ENCODE peak calls at places on chromosomes 12 and 14, in eight cellular contexts. V is suprapubic skin, I is AG10803, Y is right cardiac atrium, G is hepatocyte, Z is trophoblast cell, X is astrocyte, P is lower lobe of right lung. B is an unnamed sample.

GRCh38 chr12:114694436-114695304 is 10.7 kb upstream of the TBX3 start:
- DNase-seq in V (no peak), Z (no peak), G (no peak), Y (no peak), I (no peak), X (no peak), P (no peak), B (no peak)

GRCh38 chr12:112978163-112979081 is at the start of gene OAS2:
- DNase-seq in I (peak; percentile 84), V (no peak), Y (peak; percentile 83), X (no peak), G (no peak), Z (peak; percentile 53), P (peak; percentile 76), B (no peak)

GRCh38 chr14:62077676-62078261 is 315.5 kb downstream of the SNAPC1 start:
- DNase-seq in X (no peak), Y (no peak), Z (no peak), I (no peak), V (no peak), P (no peak), G (no peak), B (no peak)

GRCh38 chr14:104977681-104978647 is at the start of gene AHNAK2:
- DNase-seq in I (peak; percentile 68), G (peak; percentile 94), Z (peak; percentile 88), X (peak; percentile 52), Y (peak; percentile 94), P (peak; percentile 85), V (peak; percentile 79), B (peak; percentile 36)

GRCh38 chr12:78118036-78118435 is 287.3 kb downstream of the NAV3 start:
- DNase-seq in Z (no peak), X (no peak), G (no peak), P (no peak), Y (no peak), I (peak; percentile 21), V (no peak), B (no peak)

GRCh38 chr14:73125169-73125588 is 11.1 kb upstream of the PSEN1 start:
- DNase-seq in X (no peak), V (no peak), P (no peak), G (no peak), Y (no peak), Z (no peak), I (no peak), B (no peak)

GRCh38 chr12:54140958-54141388 is 47.8 kb downstream of the SMUG1 start:
- DNase-seq in G (peak; percentile 54), Z (peak; percentile 65), Y (peak; percentile 63), V (no peak), I (peak; percentile 84), X (no peak), P (no peak), B (no peak)

GRCh38 chr14:38257500-38257899 is 1.6 kb upstream of the CLEC14A start:
- DNase-seq in P (no peak), G (no peak), V (no peak), X (no peak), I (no peak), Y (no peak), Z (peak; percentile 1), B (no peak)

GRCh38 chr14:74551903-74552371 is 58.4 kb downstream of the ISCA2 start:
- DNase-seq in P (no peak), G (no peak), Z (no peak), Y (peak; percentile 91), I (peak; percentile 41), V (no peak), X (no peak), B (no peak)

GRCh38 chr12:119942386-119942785 is 46.6 kb upstream of the BICDL1 start:
- DNase-seq in Z (no peak), P (no peak), I (no peak), Y (no peak), G (no peak), X (no peak), V (no peak), B (no peak)

GRCh38 chr12:42507589-42507988 is 82.0 kb downstream of the PRICKLE1 start:
- DNase-seq in Y (no peak), X (no peak), P (no peak), V (no peak), I (no peak), G (no peak), Z (no peak), B (no peak)

GRCh38 chr14:92439551-92440344 is 73.8 kb upstream of the RIN3 start:
- DNase-seq in P (no peak), G (no peak), X (no peak), Z (no peak), Y (no peak), I (no peak), V (no peak), B (no peak)

GRCh38 chr14:101874001-101874400 is 90.4 kb upstream of the DYNC1H1 start:
- DNase-seq in X (no peak), I (no peak), G (no peak), Z (no peak), P (no peak), V (no peak), Y (no peak), B (no peak)

GRCh38 chr14:50967719-50968266 is 23.5 kb upstream of the PYGL start:
- DNase-seq in G (no peak), Z (no peak), P (no peak), I (peak; percentile 63), X (no peak), Y (no peak), V (no peak), B (no peak)

GRCh38 chr12:77847665-77848431 is 17.2 kb downstream of the NAV3 start:
- DNase-seq in Z (no peak), I (peak; percentile 92), Y (no peak), V (no peak), P (no peak), X (peak; percentile 97), G (no peak), B (peak; percentile 88)

GRCh38 chr12:31215521-31216232 is 110.3 kb downstream of the SINHCAF start:
- DNase-seq in V (no peak), Y (peak; percentile 81), Z (no peak), I (no peak), X (no peak), G (no peak), P (peak; percentile 45), B (no peak)

GRCh38 chr12:61870658-61871559 is 389.3 kb upstream of the USP15 start:
- DNase-seq in Y (no peak), V (no peak), X (no peak), I (no peak), G (no peak), Z (no peak), P (no peak), B (no peak)

GRCh38 chr12:107415066-107415465 is 270.5 kb upstream of the PWP1 start:
- DNase-seq in Y (no peak), V (no peak), Z (no peak), P (no peak), I (peak; percentile 80), G (no peak), X (peak; percentile 87), B (no peak)

GRCh38 chr14:86279405-86279804 is 749.5 kb downstream of the FLRT2 start:
- DNase-seq in G (no peak), V (no peak), P (no peak), X (no peak), I (no peak), Y (no peak), Z (no peak), B (no peak)

DNA sequence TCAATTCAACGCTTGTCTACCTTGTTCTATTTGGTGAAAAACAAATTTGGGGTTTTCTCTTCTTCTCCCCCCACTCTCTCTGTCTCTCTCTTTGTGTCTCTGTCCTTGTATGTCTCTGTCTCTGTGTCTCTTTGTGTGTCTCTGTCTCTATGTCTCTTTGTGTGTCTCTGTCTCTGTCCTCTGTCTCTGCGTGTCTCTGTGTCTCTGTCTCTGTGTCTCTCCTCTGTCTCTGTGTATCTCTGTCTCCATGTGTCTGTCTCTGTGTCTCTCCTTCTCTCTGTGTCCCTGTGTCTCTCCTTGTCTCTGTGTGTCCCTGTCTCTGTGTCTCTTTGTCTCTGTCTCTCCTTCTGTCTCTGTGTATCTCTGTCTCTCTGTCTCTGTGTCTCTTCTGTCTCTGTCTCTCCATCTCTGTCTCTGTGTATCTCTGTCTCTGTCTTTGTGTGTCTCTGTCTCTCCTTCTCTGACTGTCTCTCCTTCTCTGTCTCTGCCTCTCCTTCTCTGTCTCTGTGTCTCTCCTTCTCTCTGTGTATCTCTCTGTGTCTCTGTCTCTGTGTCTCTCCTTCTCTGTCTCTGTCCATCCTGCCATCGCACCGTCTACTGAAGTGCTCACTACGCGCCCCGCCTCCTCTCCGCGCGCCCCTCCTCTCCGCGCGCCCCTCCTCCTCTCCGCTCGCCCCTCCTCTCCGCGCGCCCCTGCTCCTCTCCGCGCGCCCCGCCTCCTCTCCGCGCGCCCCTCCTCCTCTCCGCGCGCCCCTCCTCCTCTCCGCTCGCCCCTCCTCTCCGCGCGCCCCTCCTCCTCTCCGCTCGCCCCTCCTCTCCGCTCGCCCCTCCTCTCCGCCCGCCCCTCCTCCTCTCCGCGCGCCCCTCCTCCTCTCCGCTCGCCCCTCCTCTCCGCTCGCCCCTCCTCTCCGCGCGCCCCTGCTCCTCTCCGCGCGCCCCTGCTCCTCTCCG is 12.8 kb downstream of the LRCOL1 start:
- DNase-seq in Z (peak; percentile 54), V (no peak), X (peak; percentile 31), Y (peak; percentile 82), P (no peak), G (peak; percentile 63), I (peak; percentile 70), B (no peak)
- H3K4me3 ChIP-seq in Z (peak overlapping the region; percentile 60), V (peak overlapping the region; percentile 29), X (peak overlapping the region; percentile 43), Y (peak overlapping the region; percentile 33), P (peak overlapping the region; percentile 34), G (no peak overlapping the region), I (peak overlapping the region; percentile 66), B (peak overlapping the region; percentile 49)

DNA sequence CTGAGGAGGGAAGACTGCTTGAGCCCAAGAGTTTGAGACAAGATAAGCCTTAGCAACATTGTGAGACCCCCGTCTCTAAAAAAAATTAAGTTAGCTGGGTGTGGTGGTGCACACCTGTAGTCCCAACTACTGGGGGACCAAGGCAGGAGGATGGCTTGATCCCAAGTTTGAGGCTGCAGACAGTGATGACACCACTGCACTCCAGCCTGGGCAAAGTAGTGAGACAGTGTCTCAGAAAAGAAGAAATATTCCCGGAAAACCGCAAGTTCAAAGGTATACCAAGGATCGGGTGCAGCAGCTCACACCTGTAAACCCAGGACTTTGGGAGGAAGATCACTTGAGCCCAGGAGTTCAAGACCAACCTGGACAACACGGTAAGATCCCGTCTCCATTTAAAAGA is 5.8 kb downstream of the PTGES3 start:
- DNase-seq in G (no peak), P (no peak), Z (no peak), V (no peak), Y (no peak), X (no peak), I (no peak), B (no peak)
- H3K4me3 ChIP-seq in G (no peak overlapping the region), P (no peak overlapping the region), Z (no peak overlapping the region), V (no peak overlapping the region), Y (no peak overlapping the region), X (no peak overlapping the region), I (no peak overlapping the region), B (no peak overlapping the region)

GRCh38 chr12:130956456-130957303 is 3.0 kb downstream of the ADGRD1 start:
- DNase-seq in Y (peak; percentile 52), I (no peak), G (no peak), V (no peak), Z (no peak), P (no peak), X (no peak), B (no peak)
- H3K4me3 ChIP-seq in Y (peak overlapping the region; percentile 86), I (no peak overlapping the region), G (no peak overlapping the region), V (peak overlapping the region; percentile 48), Z (no peak overlapping the region), P (peak overlapping the region; percentile 66), X (no peak overlapping the region), B (no peak overlapping the region)

DNA sequence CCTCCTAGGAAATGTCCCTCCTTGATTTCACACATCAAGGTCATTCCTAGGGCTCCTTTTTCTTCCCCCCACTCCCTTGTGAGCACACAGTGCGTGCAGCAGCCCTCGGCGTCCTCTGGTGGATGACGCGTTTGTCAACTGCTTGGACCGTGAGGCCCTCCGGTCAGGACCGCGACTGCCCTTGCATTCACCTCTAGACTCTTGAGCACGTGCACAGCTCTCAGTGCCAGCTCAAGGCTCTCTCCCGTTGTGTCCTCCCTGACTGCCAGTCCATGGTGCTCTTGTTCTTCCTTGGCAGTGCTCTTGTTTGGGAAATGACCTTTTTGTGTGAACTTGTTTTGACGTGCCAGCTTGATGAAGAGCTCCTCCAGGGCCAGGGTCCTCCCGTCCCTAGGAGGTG is 67.9 kb downstream of the TSPAN9 start:
- DNase-seq in G (no peak), I (no peak), V (no peak), Y (peak; percentile 79), Z (no peak), P (no peak), X (no peak), B (no peak)
- H3K4me3 ChIP-seq in G (no peak overlapping the region), I (no peak overlapping the region), V (no peak overlapping the region), Y (no peak overlapping the region), Z (no peak overlapping the region), P (no peak overlapping the region), X (no peak overlapping the region), B (no peak overlapping the region)